ENCODE peak calls at places on chromosomes 13 and 19, in seven cellular contexts. W is SK-N-SH, N is GM12892, K is HepG2, A is H1, X is GM12878, E is K562. R is an unnamed sample.

GRCh38 chr13:35704331-35704730 is 227.8 kb upstream of the MAB21L1 start:
- DNase-seq in K (no peak), W (no peak), X (no peak), E (no peak), A (no peak), N (no peak), R (no peak)

GRCh38 chr13:27135023-27135422 is 36.6 kb downstream of the USP12 start:
- DNase-seq in A (no peak), N (no peak), W (no peak), K (no peak), E (no peak), X (no peak), R (no peak)

GRCh38 chr19:13835791-13836723 is 40.8 kb downstream of the ZSWIM4 start:
- DNase-seq in X (no peak), N (no peak), K (no peak), E (no peak), A (no peak), W (no peak), R (no peak)

GRCh38 chr13:57627663-57628062 is 3.9 kb upstream of the PCDH17 start:
- DNase-seq in K (no peak), E (peak; percentile 23), W (peak; percentile 51), A (no peak), X (no peak), N (no peak), R (no peak)

GRCh38 chr13:30985637-30986205 is 53.3 kb downstream of the TEX26 start:
- DNase-seq in A (no peak), X (no peak), K (no peak), E (no peak), W (no peak), N (no peak), R (no peak)

GRCh38 chr13:44384778-44385177 is 11.2 kb downstream of the SERP2 start:
- DNase-seq in W (no peak), A (no peak), K (no peak), E (no peak), X (no peak), N (no peak), R (no peak)

GRCh38 chr13:93857126-93857525 is 622.4 kb downstream of the DCT start:
- DNase-seq in W (no peak), E (no peak), A (no peak), N (no peak), X (no peak), K (no peak), R (no peak)

GRCh38 chr13:76711515-76712182 is 174.6 kb downstream of the KCTD12 start:
- DNase-seq in A (no peak), N (no peak), E (no peak), X (no peak), W (no peak), K (no peak), R (no peak)

GRCh38 chr13:19152403-19152802 is 29.2 kb downstream of the TUBA3C start:
- DNase-seq in K (no peak), A (no peak), X (no peak), E (no peak), N (no peak), W (no peak), R (no peak)

GRCh38 chr13:42174344-42175162 is 97.4 kb upstream of the AKAP11 start:
- DNase-seq in E (peak; percentile 6), N (no peak), A (no peak), W (no peak), K (no peak), X (no peak), R (no peak)

GRCh38 chr19:2059422-2060201 is 8.6 kb upstream of the MKNK2 start:
- DNase-seq in K (peak; percentile 89), W (peak; percentile 59), E (no peak), A (no peak), X (no peak), N (no peak), R (no peak)

GRCh38 chr19:58033741-58034475 is at the start of gene ZSCAN1:
- DNase-seq in E (no peak), W (peak; percentile 92), N (no peak), K (no peak), A (peak; percentile 70), X (no peak), R (no peak)

GRCh38 chr19:54254195-54254906 is 2.7 kb downstream of the LILRB5 start:
- DNase-seq in K (no peak), A (no peak), W (no peak), X (no peak), E (no peak), N (no peak), R (no peak)

GRCh38 chr19:46958542-46958941 is 61.1 kb upstream of the NPAS1 start:
- DNase-seq in A (no peak), K (peak; percentile 44), N (no peak), X (no peak), E (no peak), W (peak; percentile 67), R (no peak)

GRCh38 chr13:112740502-112741131 is 50.8 kb downstream of the ATP11A start:
- DNase-seq in A (no peak), X (no peak), N (no peak), K (no peak), W (no peak), E (peak; percentile 37), R (no peak)

GRCh38 chr19:54297759-54298305 is 15.1 kb downstream of the LILRA5 start:
- DNase-seq in N (no peak), W (no peak), E (no peak), A (no peak), X (no peak), K (no peak), R (no peak)

GRCh38 chr19:56314018-56314583 is 538 bp downstream of the ZSCAN5A start:
- DNase-seq in W (no peak), K (peak; percentile 67), A (peak; percentile 7), E (no peak), X (no peak), N (no peak), R (no peak)

GRCh38 chr13:50584856-50585580 is 258.5 kb downstream of the DLEU7 start:
- DNase-seq in A (no peak), K (no peak), N (no peak), W (no peak), X (no peak), E (no peak), R (no peak)

GRCh38 chr13:28609936-28610335 is 49.0 kb upstream of the POMP start:
- DNase-seq in W (no peak), A (no peak), E (no peak), X (no peak), N (no peak), K (no peak), R (no peak)

GRCh38 chr13:36030670-36031331 is 100.4 kb downstream of the DCLK1 start:
- DNase-seq in N (no peak), A (no peak), E (no peak), K (no peak), W (peak; percentile 20), X (no peak), R (no peak)

GRCh38 chr13:67464154-67464553 is 234.0 kb upstream of the PCDH9 start:
- DNase-seq in W (no peak), A (no peak), N (no peak), X (no peak), K (no peak), E (no peak), R (no peak)

GRCh38 chr13:22064854-22065646 is 394.2 kb downstream of the FGF9 start:
- DNase-seq in X (no peak), N (no peak), W (no peak), E (no peak), A (no peak), K (no peak), R (no peak)

GRCh38 chr19:51799311-51799997 is 4.5 kb downstream of the FPR3 start:
- DNase-seq in N (no peak), A (no peak), W (peak; percentile 14), X (no peak), K (peak; percentile 35), E (peak; percentile 62), R (no peak)

GRCh38 chr13:51760592-51760991 is 43.4 kb downstream of the DHRS12 start:
- DNase-seq in K (no peak), X (no peak), A (no peak), W (no peak), N (no peak), E (no peak), R (no peak)

GRCh38 chr19:3057275-3057714 is 5.0 kb downstream of the TLE5 start:
- DNase-seq in W (no peak), E (peak; percentile 48), K (no peak), X (no peak), N (no peak), A (no peak), R (no peak)

GRCh38 chr19:7888145-7888825 is at the start of gene LRRC8E:
- DNase-seq in A (no peak), N (no peak), K (peak; percentile 59), X (no peak), E (peak; percentile 91), W (peak; percentile 24), R (no peak)
- TF ChIP-seq TAF1 in A (no peak), N (no peak), K (peak; percentile 60), X (no peak), E (peak; percentile 60), W (no peak), R (no peak)

GRCh38 chr13:101487046-101487830 is 34.8 kb downstream of the ITGBL1 start:
- DNase-seq in W (no peak), E (no peak), X (no peak), K (no peak), A (no peak), N (no peak), R (no peak)

GRCh38 chr13:101475536-101475935 is 23.1 kb downstream of the ITGBL1 start:
- DNase-seq in N (no peak), A (no peak), K (no peak), W (no peak), X (no peak), E (no peak), R (no peak)

GRCh38 chr13:101481421-101481820 is 28.9 kb downstream of the ITGBL1 start:
- DNase-seq in A (no peak), N (no peak), X (no peak), W (no peak), E (no peak), K (no peak), R (no peak)
- TF ChIP-seq TAF1 in A (no peak), N (no peak), X (no peak), W (no peak), E (no peak), K (no peak), R (no peak)

GRCh38 chr19:50204081-50204428 is 633 bp downstream of the MYH14 start:
- DNase-seq in W (no peak), N (no peak), A (no peak), X (no peak), E (no peak), K (no peak), R (no peak)
- TF ChIP-seq TAF1 in W (no peak), N (no peak), A (no peak), X (no peak), E (no peak), K (no peak), R (no peak)

DNA sequence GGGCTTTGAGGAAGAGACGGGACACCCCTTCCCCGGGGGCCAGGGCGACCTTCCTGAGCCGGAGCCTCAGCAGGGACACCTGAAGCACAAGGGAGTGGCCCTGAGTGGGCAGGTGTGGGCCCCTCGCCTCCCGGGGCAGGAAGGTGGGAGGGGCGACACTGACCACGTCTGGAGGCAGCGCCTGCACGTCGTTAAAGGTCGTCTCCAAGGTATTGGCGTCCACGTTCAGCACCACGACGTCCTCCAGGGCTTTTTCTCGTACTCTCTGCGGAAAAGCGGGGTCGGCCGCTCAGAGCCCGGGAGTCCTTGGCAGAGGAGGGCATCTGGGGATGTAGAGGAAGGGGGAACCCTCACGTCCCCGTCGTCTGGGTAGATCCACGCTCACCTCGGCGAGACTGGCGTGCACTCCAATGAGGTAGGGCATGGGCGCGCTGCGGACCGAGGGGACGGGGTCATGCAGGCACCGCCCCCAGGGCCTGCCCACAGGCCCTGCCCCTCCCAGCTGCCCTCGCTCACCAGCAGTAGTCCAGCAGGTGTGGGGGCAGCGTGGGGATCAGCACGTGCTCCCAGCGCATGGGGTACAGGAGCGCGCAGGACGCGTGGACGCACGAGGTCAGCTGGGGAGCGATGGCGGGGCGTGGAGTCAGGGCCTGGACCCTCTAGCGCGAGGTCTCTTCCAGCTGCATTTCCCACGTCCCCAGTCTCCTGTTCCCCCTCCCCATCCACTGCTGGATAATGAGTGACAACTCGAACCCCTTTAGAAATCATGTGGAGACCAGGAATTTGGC is 6.1 kb downstream of the DENND1C start:
- DNase-seq in E (no peak), K (no peak), X (no peak), N (no peak), W (peak; percentile 62), A (no peak), R (no peak)
- TF ChIP-seq TAF1 in E (no peak), K (no peak), X (no peak), N (no peak), W (no peak), A (peak; percentile 22), R (no peak)

R was measured in GM12891.